ENCODE peak calls at places on chromosomes 12 and 14, in eight cellular contexts. R is mucosa of descending colon; P is T-helper 2 cell; U is Caco-2; B is stimulated activated CD4-positive, alpha-beta T cell treated with anti-CD3 and anti-CD28 coated beads, Interleukin-1b, Interleukin-23, amount 100 ng/mL, for 24 hours; W is cardiac fibroblast; H is cardiac muscle cell; X is stimulated activated naive CD4-positive, alpha-beta T cell treated with Interleukin-2 at 50 U/mL for 16 hours. A is an unnamed sample.
A peak's percentile ranks its signal among the peaks of the same experiment; 100 is the strongest.

GRCh38 chr12:48651681-48652080 is 30.4 kb downstream of the KANSL2 start:
- DNase-seq in R (no peak), P (no peak), U (no peak), B (no peak), W (no peak), H (no peak), X (no peak), A (no peak)

GRCh38 chr12:114898159-114898558 is 214.2 kb upstream of the TBX3 start:
- DNase-seq in R (no peak), P (no peak), U (no peak), B (no peak), W (no peak), H (no peak), X (no peak), A (no peak)

GRCh38 chr12:12266389-12266872 is 413 bp downstream of the LRP6 start:
- DNase-seq in R (no peak), P (no peak), U (no peak), B (no peak), W (peak; percentile 10), H (no peak), X (no peak), A (no peak)

GRCh38 chr12:69388371-69388770 is 28.8 kb downstream of the YEATS4 start:
- DNase-seq in R (no peak), P (peak; percentile 43), U (peak; percentile 50), B (no peak), W (peak; percentile 85), H (peak; percentile 81), X (no peak), A (no peak)

GRCh38 chr12:118357327-118358007 is 15.2 kb downstream of the TAOK3 start:
- DNase-seq in R (no peak), P (peak; percentile 84), U (no peak), B (no peak), W (peak; percentile 91), H (peak; percentile 78), X (peak; percentile 34), A (peak; percentile 67)

GRCh38 chr14:85409496-85410210 is 120.3 kb upstream of the FLRT2 start:
- DNase-seq in R (no peak), P (no peak), U (no peak), B (no peak), W (no peak), H (no peak), X (no peak), A (no peak)

GRCh38 chr12:66035289-66035961 is 95.1 kb downstream of the LLPH start:
- DNase-seq in R (no peak), P (peak; percentile 9), U (peak; percentile 25), B (no peak), W (peak; percentile 82), H (peak; percentile 69), X (no peak), A (no peak)

GRCh38 chr12:13234045-13234641 is 37.6 kb downstream of the EMP1 start:
- DNase-seq in R (no peak), P (peak; percentile 29), U (peak; percentile 75), B (no peak), W (peak; percentile 82), H (peak; percentile 77), X (peak; percentile 4), A (peak; percentile 14)

GRCh38 chr14:44029933-44030332 is 477.1 kb downstream of the FSCB start:
- DNase-seq in R (no peak), P (no peak), U (no peak), B (no peak), W (peak; percentile 6), H (peak; percentile 88), X (no peak), A (no peak)

GRCh38 chr12:29278673-29279420 is 102.1 kb downstream of the ERGIC2 start:
- DNase-seq in R (no peak), P (no peak), U (no peak), B (no peak), W (peak; percentile 60), H (no peak), X (no peak), A (no peak)

GRCh38 chr14:29235991-29236390 is 469.4 kb downstream of the FOXG1 start:
- DNase-seq in R (no peak), P (no peak), U (no peak), B (no peak), W (peak; percentile 64), H (peak; percentile 15), X (no peak), A (no peak)

GRCh38 chr14:52422650-52423356 is 108.7 kb downstream of the PTGER2 start:
- DNase-seq in R (no peak), P (peak; percentile 38), U (no peak), B (no peak), W (peak; percentile 13), H (no peak), X (no peak), A (no peak)

GRCh38 chr12:27530157-27530922 is 6.3 kb downstream of the PPFIBP1 start:
- DNase-seq in R (no peak), P (no peak), U (no peak), B (no peak), W (peak; percentile 10), H (no peak), X (no peak), A (no peak)

GRCh38 chr12:66971816-66972215 is 292.9 kb upstream of the GRIP1 start:
- DNase-seq in R (no peak), P (no peak), U (no peak), B (no peak), W (no peak), H (no peak), X (no peak), A (no peak)

GRCh38 chr14:23478109-23478698 is 8.7 kb downstream of the NGDN start:
- DNase-seq in R (peak; percentile 36), P (peak; percentile 75), U (peak; percentile 71), B (peak; percentile 30), W (peak; percentile 73), H (peak; percentile 80), X (peak; percentile 51), A (peak; percentile 55)

GRCh38 chr12:105224399-105224798 is 11.6 kb downstream of the APPL2 start:
- DNase-seq in R (no peak), P (no peak), U (no peak), B (no peak), W (no peak), H (no peak), X (no peak), A (no peak)

GRCh38 chr12:27779416-27779815 is 617 bp upstream of the KLHL42 start:
- DNase-seq in R (peak; percentile 54), P (peak; percentile 31), U (peak; percentile 51), B (no peak), W (peak; percentile 29), H (no peak), X (no peak), A (no peak)

GRCh38 chr12:24860546-24860945 is 88.4 kb downstream of the BCAT1 start:
- DNase-seq in R (no peak), P (no peak), U (peak; percentile 72), B (no peak), W (no peak), H (no peak), X (no peak), A (no peak)

GRCh38 chr12:127723236-127723635 is 543.7 kb upstream of the TMEM132C start:
- DNase-seq in R (no peak), P (no peak), U (no peak), B (no peak), W (no peak), H (no peak), X (no peak), A (no peak)

GRCh38 chr12:71846322-71846940 is 6.9 kb downstream of the TBC1D15 start:
- DNase-seq in R (no peak), P (peak; percentile 40), U (peak; percentile 12), B (no peak), W (peak; percentile 63), H (peak; percentile 54), X (no peak), A (peak; percentile 7)

GRCh38 chr12:115149279-115149678 is 465.3 kb upstream of the TBX3 start:
- DNase-seq in R (no peak), P (no peak), U (no peak), B (no peak), W (no peak), H (no peak), X (no peak), A (no peak)

GRCh38 chr12:82873951-82874350 is 187.2 kb downstream of the TMTC2 start:
- DNase-seq in R (no peak), P (no peak), U (no peak), B (no peak), W (no peak), H (peak; percentile 23), X (no peak), A (no peak)

GRCh38 chr12:85280138-85280983 is at the start of gene ALX1:
- DNase-seq in R (peak; percentile 51), P (peak; percentile 10), U (peak; percentile 37), B (no peak), W (peak; percentile 14), H (peak; percentile 17), X (no peak), A (no peak)

GRCh38 chr12:76422154-76422877 is 74.1 kb upstream of the BBS10 start:
- DNase-seq in R (no peak), P (peak; percentile 30), U (no peak), B (no peak), W (no peak), H (peak; percentile 4), X (no peak), A (no peak)

GRCh38 chr14:80212025-80212402 is 710 bp upstream of the DIO2 start:
- DNase-seq in R (no peak), P (peak; percentile 5), U (no peak), B (no peak), W (peak; percentile 49), H (peak; percentile 69), X (no peak), A (no peak)

GRCh38 chr12:20410746-20411145 is 42.4 kb downstream of the PDE3A start:
- DNase-seq in R (no peak), P (no peak), U (no peak), B (no peak), W (no peak), H (peak; percentile 42), X (no peak), A (no peak)

GRCh38 chr14:61582815-61583214 is 112.5 kb upstream of the HIF1A start:
- DNase-seq in R (no peak), P (no peak), U (no peak), B (no peak), W (peak; percentile 88), H (peak; percentile 35), X (no peak), A (no peak)

GRCh38 chr14:72262771-72263170 is 330.5 kb downstream of the RGS6 start:
- DNase-seq in R (no peak), P (no peak), U (no peak), B (no peak), W (no peak), H (no peak), X (no peak), A (no peak)

GRCh38 chr12:29207120-29207519 is 58.0 kb downstream of the FAR2 start:
- DNase-seq in R (no peak), P (no peak), U (no peak), B (no peak), W (peak; percentile 74), H (peak; percentile 83), X (no peak), A (no peak)

GRCh38 chr12:104864668-104865067 is 93.4 kb downstream of the SLC41A2 start:
- DNase-seq in R (no peak), P (no peak), U (no peak), B (no peak), W (no peak), H (peak; percentile 35), X (no peak), A (no peak)

GRCh38 chr12:57604454-57605307 is at the start of gene DTX3:
- DNase-seq in R (peak; percentile 51), P (peak; percentile 62), U (peak; percentile 33), B (no peak), W (peak; percentile 10), H (peak; percentile 45), X (peak; percentile 28), A (peak; percentile 56)

GRCh38 chr12:96371787-96372699 is 28.2 kb downstream of the CDK17 start:
- DNase-seq in R (no peak), P (no peak), U (no peak), B (no peak), W (no peak), H (peak; percentile 40), X (no peak), A (no peak)

GRCh38 chr12:48351022-48351708 is 446 bp upstream of the ZNF641 start:
- DNase-seq in R (no peak), P (no peak), U (peak; percentile 85), B (no peak), W (peak; percentile 71), H (peak; percentile 95), X (no peak), A (no peak)

GRCh38 chr14:67586302-67586701 is 13.8 kb downstream of the PIGH start:
- DNase-seq in R (no peak), P (no peak), U (no peak), B (no peak), W (no peak), H (no peak), X (no peak), A (no peak)